ENCODE peak calls at places on chromosomes 13 and 19, in six cellular contexts. V, M, Z, P, E and O are unnamed samples.

GRCh38 chr13:42110410-42111155 is 62.1 kb downstream of the DGKH start:
- DNase-seq in Z (no peak), E (no peak), P (no peak), M (no peak), V (peak; percentile 87), O (no peak)

GRCh38 chr19:50896591-50897190 is 14.5 kb downstream of the KLK4 start:
- DNase-seq in M (no peak), Z (no peak), P (no peak), E (no peak), V (peak; percentile 37), O (no peak)

GRCh38 chr19:3668331-3669133 is 31.7 kb downstream of the PIP5K1C start:
- DNase-seq in M (no peak), E (no peak), V (no peak), P (no peak), Z (no peak), O (no peak)

GRCh38 chr13:31014461-31014860 is 82.0 kb downstream of the TEX26 start:
- DNase-seq in V (no peak), Z (no peak), E (no peak), M (no peak), P (no peak), O (no peak)

GRCh38 chr13:22948421-22948820 is 232.4 kb upstream of the SGCG start:
- DNase-seq in Z (no peak), P (no peak), M (no peak), V (no peak), E (no peak), O (no peak)

GRCh38 chr19:53910170-53910518 is 1.1 kb downstream of the CACNG7 start:
- DNase-seq in V (no peak), P (no peak), E (no peak), M (no peak), Z (no peak), O (no peak)

GRCh38 chr13:98171806-98172569 is 5.1 kb downstream of the RNF113B start:
- DNase-seq in Z (no peak), E (no peak), M (peak; percentile 52), V (peak; percentile 42), P (no peak), O (no peak)

GRCh38 chr13:30869491-30869890 is 36.6 kb upstream of the MEDAG start:
- DNase-seq in V (peak; percentile 77), M (no peak), E (no peak), Z (no peak), P (no peak), O (no peak)

GRCh38 chr13:98910501-98910951 is 67.3 kb downstream of the DOCK9 start:
- DNase-seq in Z (no peak), P (no peak), M (peak; percentile 58), V (peak; percentile 28), E (no peak), O (no peak)

GRCh38 chr19:1512671-1513491 is at the start of gene ADAMTSL5:
- DNase-seq in Z (no peak), M (peak; percentile 78), V (peak; percentile 50), E (no peak), P (no peak), O (no peak)

GRCh38 chr13:105814219-105814901 is 721.1 kb downstream of the EFNB2 start:
- DNase-seq in V (no peak), E (no peak), P (no peak), M (no peak), Z (no peak), O (no peak)

GRCh38 chr19:10544242-10544752 is 593 bp downstream of the ATG4D start:
- DNase-seq in M (no peak), V (no peak), Z (no peak), P (no peak), E (no peak), O (no peak)

GRCh38 chr13:27370305-27370853 is 54.0 kb upstream of the GTF3A start:
- DNase-seq in E (no peak), Z (no peak), M (no peak), P (no peak), V (no peak), O (no peak)

GRCh38 chr19:46035546-46035945 is 5.3 kb downstream of the IGFL4 start:
- DNase-seq in Z (no peak), V (no peak), E (no peak), P (no peak), M (no peak), O (peak; percentile 53)

GRCh38 chr13:37645181-37645580 is 46.6 kb upstream of the POSTN start:
- DNase-seq in V (no peak), P (no peak), E (no peak), Z (no peak), M (no peak), O (no peak)

GRCh38 chr19:52248256-52248655 is 21.1 kb upstream of the ZNF766 start:
- DNase-seq in P (peak; percentile 39), Z (no peak), V (peak; percentile 47), E (no peak), M (peak; percentile 40), O (no peak)

GRCh38 chr13:99468971-99469545 is 32.2 kb upstream of the TM9SF2 start:
- DNase-seq in P (no peak), Z (no peak), M (no peak), E (no peak), V (no peak), O (no peak)

GRCh38 chr13:95494082-95494681 is 58.3 kb upstream of the CLDN10 start:
- DNase-seq in P (no peak), Z (no peak), V (peak; percentile 76), M (no peak), E (no peak), O (no peak)

GRCh38 chr19:16070366-16070990 is 5.8 kb upstream of the TPM4 start:
- DNase-seq in P (peak; percentile 67), E (peak; percentile 75), M (peak; percentile 71), Z (peak; percentile 57), V (no peak), O (peak; percentile 86)

GRCh38 chr13:25478186-25478585 is 106.4 kb downstream of the ATP8A2 start:
- DNase-seq in E (no peak), Z (no peak), V (peak; percentile 4), P (no peak), M (no peak), O (no peak)

DNA sequence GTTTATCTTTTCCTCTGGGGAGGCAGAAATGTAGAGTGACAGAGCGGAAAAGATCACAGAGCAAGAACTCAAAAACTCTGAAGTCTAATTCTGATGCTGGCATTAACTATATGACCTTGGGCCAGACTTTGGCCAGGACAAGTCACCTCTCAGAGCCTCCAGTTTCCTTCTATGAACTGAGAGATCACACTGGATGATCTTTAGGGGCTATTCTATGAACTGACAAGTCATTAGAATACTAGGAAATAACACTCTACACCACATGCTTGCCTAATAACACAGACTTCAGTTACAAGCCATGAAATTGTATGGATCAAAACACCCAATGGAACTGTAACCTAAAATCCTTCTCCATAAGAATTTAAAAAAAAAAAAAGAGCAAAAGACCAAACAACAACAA is 16.9 kb downstream of the SLC25A30 start:
- DNase-seq in E (no peak), V (no peak), P (no peak), M (no peak), Z (no peak), O (no peak)
- H3K27ac ChIP-seq in E (no peak overlapping the region), V (no peak overlapping the region), P (no peak overlapping the region), M (peak overlapping the region; percentile 78), Z (no peak overlapping the region), O (no peak overlapping the region)

DNA sequence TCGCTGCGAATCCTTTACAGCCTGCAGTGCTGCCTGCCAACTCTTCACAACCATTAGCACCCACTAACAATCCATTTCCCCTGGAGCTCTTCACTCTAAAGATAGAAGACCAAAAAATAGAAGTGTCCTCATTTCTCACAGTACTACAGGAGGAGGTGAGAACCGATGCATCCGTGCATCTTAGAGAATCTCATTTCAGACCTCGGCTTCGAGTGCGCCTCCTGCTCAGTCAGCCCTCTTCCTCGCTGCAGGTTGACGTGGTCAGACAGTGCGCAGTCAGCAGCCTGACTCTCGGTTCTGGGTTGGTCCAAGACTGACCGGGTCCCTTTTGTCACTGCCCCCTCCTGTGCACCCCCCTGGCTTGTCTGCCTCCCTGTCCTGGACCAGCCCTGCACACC is 85.3 kb downstream of the RAB20 start:
- DNase-seq in P (no peak), V (no peak), M (no peak), E (no peak), Z (no peak), O (no peak)
- H3K36me3 ChIP-seq in P (no peaks in the 10 kb centered on the region), V (peaks cover 12% of the 10 kb centered on the region), M (peaks cover 9% of the 10 kb centered on the region), E (peaks cover 89% of the 10 kb centered on the region), Z (peaks cover 69% of the 10 kb centered on the region), O (peaks cover 50% of the 10 kb centered on the region)

GRCh38 chr19:4693471-4694121 is 23.5 kb upstream of the MYDGF start:
- DNase-seq in V (no peak), E (no peak), Z (no peak), P (no peak), M (no peak), O (no peak)
- H3K4me3 ChIP-seq in V (no peak overlapping the region), E (no peak overlapping the region), Z (no peak overlapping the region), P (no peak overlapping the region), M (no peak overlapping the region), O (no peak overlapping the region)

GRCh38 chr13:24053505-24054251 is 106.8 kb upstream of the SPATA13 start:
- DNase-seq in P (peak; percentile 22), E (no peak), M (peak; percentile 40), V (peak; percentile 63), Z (no peak), O (no peak)
- H3K27ac ChIP-seq in P (no peak overlapping the region), E (peak overlapping the region; percentile 58), M (peak overlapping the region; percentile 78), V (no peak overlapping the region), Z (peak overlapping the region; percentile 49), O (peak overlapping the region; percentile 71)

DNA sequence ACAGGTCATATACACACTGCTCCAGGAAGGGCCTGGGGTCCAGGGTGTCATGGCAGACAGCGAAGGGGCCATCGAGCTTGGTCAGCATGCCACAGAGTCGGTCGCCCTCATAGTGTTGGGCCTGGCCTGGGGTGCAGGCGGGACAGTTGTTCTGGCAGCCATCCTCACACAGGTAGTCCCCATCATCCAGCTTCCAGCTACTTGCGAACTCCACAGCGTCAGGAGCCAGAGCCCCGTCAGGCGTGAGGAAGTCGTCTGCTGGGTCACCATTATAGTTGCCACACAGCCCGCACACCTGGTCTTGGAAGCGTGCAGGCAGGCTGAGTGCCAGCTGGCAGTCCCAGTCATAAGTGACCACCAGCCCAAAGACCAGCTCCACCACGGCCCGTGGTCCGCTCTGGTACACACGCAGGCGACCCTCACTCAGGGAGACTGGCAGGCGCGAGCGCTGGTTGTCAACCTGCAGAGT is 16.2 kb downstream of the FCGBP start:
- DNase-seq in P (no peak), Z (no peak), M (no peak), V (no peak), E (no peak), O (no peak)
- H3K36me3 ChIP-seq in P (peaks cover 16% of the 10 kb centered on the region), Z (no peaks in the 10 kb centered on the region), M (no peaks in the 10 kb centered on the region), V (no peaks in the 10 kb centered on the region), E (no peaks in the 10 kb centered on the region), O (no peaks in the 10 kb centered on the region)

DNA sequence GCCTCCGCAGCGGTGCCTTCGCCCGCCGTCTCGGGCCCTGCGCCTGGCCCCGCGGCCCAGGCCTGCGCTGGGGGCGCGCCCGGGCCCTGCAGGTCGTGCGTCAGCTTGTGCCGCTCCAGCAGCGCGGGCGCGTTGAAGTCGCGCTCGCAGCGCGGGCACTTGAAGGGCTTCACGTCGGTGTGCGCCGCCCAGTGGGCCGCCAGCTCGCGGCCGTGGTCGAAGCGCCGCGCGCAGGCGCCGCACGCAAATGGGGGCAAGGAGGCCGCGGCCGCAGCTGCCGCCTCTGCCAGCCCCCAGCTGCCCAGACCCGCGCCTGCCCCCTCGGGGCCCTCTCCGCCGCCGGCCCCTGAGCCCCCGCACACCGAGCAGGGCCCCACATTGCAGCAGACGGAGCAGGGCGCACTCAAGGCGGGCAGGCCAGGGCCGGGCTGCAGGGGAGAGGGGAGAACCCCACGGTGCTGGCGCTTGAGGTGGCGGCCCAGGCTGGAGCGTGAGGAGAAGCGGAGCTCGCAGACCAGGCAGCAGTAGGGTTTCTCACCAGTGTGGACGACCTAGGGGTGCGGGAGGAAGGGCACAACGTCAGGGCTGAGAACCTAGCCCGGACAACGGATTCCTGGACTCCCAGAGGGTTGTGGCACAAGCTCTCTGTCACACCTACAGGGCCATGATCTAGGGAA is 6.1 kb downstream of the FIZ1 start:
- DNase-seq in Z (no peak), V (no peak), E (no peak), P (no peak), M (no peak), O (no peak)
- H3K4me3 ChIP-seq in Z (no peak overlapping the region), V (no peak overlapping the region), E (no peak overlapping the region), P (no peak overlapping the region), M (no peak overlapping the region), O (no peak overlapping the region)